ENCODE peak calls at places on chromosomes 2 and 18, in eight cellular contexts. D is psoas muscle, J is pancreas, R is kidney epithelial cell, I is astrocyte of the spinal cord, Y is ovary, L is HL-60, W is brain microvascular endothelial cell. S is an unnamed sample.

GRCh38 chr18:32907215-32907590 is 134.4 kb upstream of the KLHL14 start:
- DNase-seq in D (no peak), J (no peak), R (no peak), I (no peak), Y (no peak), L (no peak), W (no peak), S (no peak)

GRCh38 chr2:195049372-195050031 is 607.5 kb upstream of the SLC39A10 start:
- DNase-seq in D (no peak), J (no peak), R (no peak), I (peak; percentile 57), Y (no peak), L (no peak), W (no peak), S (no peak)

GRCh38 chr18:27861539-27861938 is 315.4 kb downstream of the CDH2 start:
- DNase-seq in D (no peak), J (no peak), R (no peak), I (no peak), Y (no peak), L (no peak), W (no peak), S (no peak)

GRCh38 chr2:130819226-130819914 is 17.3 kb upstream of the ARHGEF4 start:
- DNase-seq in D (no peak), J (no peak), R (no peak), I (no peak), Y (peak; percentile 45), L (no peak), W (no peak), S (no peak)

GRCh38 chr2:85826990-85827878 is 61.6 kb downstream of the ST3GAL5 start:
- DNase-seq in D (peak; percentile 79), J (peak; percentile 77), R (no peak), I (peak; percentile 53), Y (peak; percentile 89), L (peak; percentile 61), W (peak; percentile 56), S (no peak)

GRCh38 chr2:222690564-222691200 is 19.2 kb downstream of the MOGAT1 start:
- DNase-seq in D (peak; percentile 67), J (peak; percentile 76), R (no peak), I (peak; percentile 71), Y (peak; percentile 75), L (peak; percentile 85), W (peak; percentile 56), S (no peak)

GRCh38 chr2:48131503-48132293 is 225.4 kb upstream of the FBXO11 start:
- DNase-seq in D (no peak), J (no peak), R (no peak), I (peak; percentile 64), Y (no peak), L (no peak), W (peak; percentile 86), S (no peak)

GRCh38 chr2:114752425-114752824 is 310.0 kb downstream of the DPP10 start:
- DNase-seq in D (no peak), J (no peak), R (no peak), I (no peak), Y (no peak), L (no peak), W (no peak), S (no peak)

GRCh38 chr2:8484502-8485283 is 197.2 kb upstream of the ID2 start:
- DNase-seq in D (no peak), J (no peak), R (no peak), I (no peak), Y (no peak), L (no peak), W (no peak), S (no peak)

DNA sequence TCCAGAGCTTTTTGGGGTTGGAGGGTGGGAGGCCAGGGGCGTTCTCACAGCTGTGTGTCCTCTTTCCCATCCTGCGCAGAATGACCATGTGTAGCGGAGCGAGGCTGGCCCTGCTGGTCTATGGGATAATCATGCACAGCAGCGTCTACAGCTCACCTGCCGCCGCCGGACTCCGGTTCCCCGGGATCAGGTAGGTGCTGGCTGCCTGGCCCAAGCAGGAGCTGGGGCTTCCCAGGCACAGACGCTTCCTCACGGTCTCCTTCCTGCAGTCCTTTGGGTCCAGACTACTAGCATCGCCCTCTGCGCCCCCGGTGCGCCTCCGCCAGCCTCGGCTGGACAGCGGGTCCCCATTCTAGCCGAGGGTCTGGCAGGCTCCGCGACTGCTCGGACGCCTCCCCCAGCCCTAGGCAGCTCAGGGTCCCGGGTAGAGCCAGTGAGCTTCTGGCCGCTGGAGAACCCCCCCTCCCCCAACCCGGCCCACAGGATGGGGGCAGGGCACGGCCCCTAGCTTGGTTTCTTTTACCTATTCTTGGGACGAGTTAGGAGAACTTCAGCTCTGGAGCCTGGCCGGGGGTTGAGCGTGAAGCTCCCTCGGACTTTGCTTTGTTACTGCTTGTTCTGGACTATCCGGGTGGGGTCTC is 756 bp downstream of the ADCYAP1 start:
- DNase-seq in D (no peak), J (peak; percentile 15), R (no peak), I (no peak), Y (no peak), L (no peak), W (no peak), S (no peak)
- H3K4me3 ChIP-seq in D (no peak overlapping the region), J (no peak overlapping the region), R (no peak overlapping the region), I (no peak overlapping the region), Y (no peak overlapping the region), L (no peak overlapping the region), W (no peak overlapping the region), S (no peak overlapping the region)

DNA sequence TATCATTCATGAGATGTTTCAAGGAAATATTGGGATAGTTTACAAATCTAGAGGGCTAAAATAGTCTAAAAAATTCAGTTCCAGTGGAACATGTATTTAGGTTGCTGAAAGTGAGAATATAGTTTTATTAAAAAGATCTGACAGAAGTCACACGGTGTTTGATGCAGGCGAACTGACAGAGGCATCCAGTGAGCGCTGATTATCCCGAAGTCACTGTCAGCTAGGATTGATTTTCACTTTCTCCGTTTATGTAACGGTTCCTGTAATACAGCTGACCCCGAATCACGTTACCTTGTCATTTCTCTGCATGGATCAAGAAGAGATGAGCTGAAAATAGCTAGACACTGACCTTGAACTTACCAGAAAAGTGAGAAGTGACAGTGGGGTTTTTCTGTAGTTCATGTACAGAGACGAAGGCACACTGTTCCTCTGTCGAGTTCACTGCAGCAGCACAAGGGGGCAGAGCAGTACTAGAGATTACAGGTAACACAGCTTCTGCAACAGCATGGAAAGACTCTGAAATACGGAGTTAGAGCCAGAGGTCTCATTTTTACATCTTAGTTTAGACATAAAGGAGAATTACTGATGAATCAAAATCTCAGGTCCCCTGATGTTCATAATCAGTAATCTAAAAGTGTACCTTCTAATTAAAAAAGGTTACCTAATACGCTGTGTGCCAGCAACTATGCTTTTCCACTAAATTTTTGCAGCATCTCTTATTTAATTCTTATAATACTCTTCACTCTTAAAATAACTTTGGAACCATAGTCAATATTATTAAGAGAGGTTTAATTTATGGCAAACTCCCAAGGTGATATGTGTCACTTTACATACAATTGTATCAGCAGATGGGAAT is 33.0 kb downstream of the ARHGAP15 start:
- DNase-seq in D (peak; percentile 14), J (peak; percentile 22), R (peak; percentile 21), I (peak; percentile 45), Y (peak; percentile 43), L (peak; percentile 49), W (peak; percentile 24), S (no peak)
- TF ChIP-seq CTCF in D (peak; percentile 41), J (peak; percentile 18), R (peak; percentile 80), I (peak; percentile 77), Y (peak; percentile 40), L (no peak), W (peak; percentile 80), S (peak; percentile 46)

GRCh38 chr18:9506046-9506792 is 30.9 kb downstream of the RALBP1 start:
- DNase-seq in D (no peak), J (no peak), R (peak; percentile 1), I (peak; percentile 51), Y (no peak), L (no peak), W (no peak), S (no peak)
- H3K4me3 ChIP-seq in D (peak overlapping the region; percentile 13), J (no peak overlapping the region), R (no peak overlapping the region), I (no peak overlapping the region), Y (no peak overlapping the region), L (no peak overlapping the region), W (no peak overlapping the region), S (no peak overlapping the region)

DNA sequence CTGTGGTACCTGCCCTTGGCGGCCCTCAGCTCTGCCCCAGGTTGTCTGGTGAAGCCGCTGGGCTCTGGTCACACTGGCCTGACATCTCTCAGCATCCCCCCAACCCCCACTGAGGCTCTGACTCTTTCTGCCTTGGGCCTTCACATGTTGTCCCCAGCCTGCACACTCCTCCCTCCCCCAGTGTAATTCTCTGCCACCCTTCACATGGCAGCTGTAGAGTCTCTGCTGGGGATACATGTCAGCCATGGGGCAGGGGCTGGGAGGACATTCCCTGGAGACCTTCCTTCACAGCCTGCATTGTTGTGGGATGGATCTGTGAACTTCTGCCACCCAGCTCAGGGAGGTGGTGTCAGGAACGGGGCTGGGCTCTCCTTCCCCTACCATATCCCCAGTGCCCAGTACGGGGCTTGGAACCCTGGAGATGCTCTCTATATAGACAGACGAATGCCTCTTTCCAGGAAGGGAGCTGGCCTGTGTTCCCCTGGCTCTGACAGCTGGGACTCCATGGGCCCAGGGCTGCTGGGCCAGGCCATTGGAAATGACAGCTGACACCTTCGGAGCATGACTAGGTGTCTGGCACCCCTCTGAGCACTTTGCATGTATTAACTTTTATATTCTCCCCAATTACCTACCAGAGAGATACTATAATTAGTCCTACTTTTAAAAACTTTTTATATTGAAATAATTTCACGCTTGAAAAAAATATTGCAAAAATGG is 151.5 kb downstream of the INHBB start:
- DNase-seq in D (no peak), J (no peak), R (no peak), I (no peak), Y (no peak), L (no peak), W (no peak), S (no peak)
- TF ChIP-seq CTCF in D (no peak), J (no peak), R (no peak), I (no peak), Y (no peak), L (no peak), W (no peak), S (no peak)

GRCh38 chr2:60840880-60841279 is 40.5 kb upstream of the REL start:
- DNase-seq in D (no peak), J (no peak), R (no peak), I (no peak), Y (no peak), L (no peak), W (no peak), S (no peak)
- H3K4me3 ChIP-seq in D (no peak overlapping the region), J (no peak overlapping the region), R (no peak overlapping the region), I (no peak overlapping the region), Y (no peak overlapping the region), L (no peak overlapping the region), W (no peak overlapping the region), S (no peak overlapping the region)

DNA sequence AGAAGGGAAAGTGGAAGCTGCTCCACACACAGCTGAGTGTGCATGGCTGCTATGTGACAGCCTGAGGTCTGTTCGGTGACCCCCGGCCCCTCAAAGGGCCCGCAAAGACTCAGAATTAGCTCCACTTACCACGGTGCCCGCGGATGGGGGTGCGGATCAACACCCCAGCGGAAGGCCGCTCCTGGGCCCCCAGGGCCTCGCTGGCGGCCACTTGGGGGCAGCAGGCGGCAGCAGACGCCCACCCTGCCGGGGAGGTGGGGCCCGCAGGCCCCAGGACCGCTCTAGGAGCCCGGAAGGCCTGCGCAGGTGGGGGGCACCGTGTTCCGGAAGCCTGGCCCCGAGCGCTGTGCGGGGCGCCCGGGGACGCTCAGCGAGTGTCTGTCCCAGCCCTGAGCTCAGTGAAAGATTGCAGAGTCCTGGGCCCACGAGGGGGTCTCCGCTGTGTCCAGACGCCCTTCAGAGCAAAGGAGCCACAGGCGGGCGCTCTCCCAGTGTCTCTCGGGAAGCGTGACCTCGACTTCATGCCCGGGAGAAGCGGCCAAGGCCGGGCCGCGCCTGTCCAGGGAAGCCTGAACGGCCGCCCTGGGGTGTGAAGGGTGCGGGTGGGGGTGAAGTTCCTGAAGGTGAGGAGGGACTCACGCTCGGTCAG is 118.6 kb downstream of the VAPA start:
- DNase-seq in D (no peak), J (no peak), R (no peak), I (no peak), Y (peak; percentile 73), L (no peak), W (no peak), S (no peak)
- TF ChIP-seq CTCF in D (peak; percentile 28), J (peak; percentile 14), R (peak; percentile 22), I (peak; percentile 47), Y (peak; percentile 33), L (no peak), W (peak; percentile 50), S (peak; percentile 13)

GRCh38 chr2:143937563-143938346 is 582.2 kb downstream of the ZEB2 start:
- DNase-seq in D (no peak), J (no peak), R (no peak), I (no peak), Y (peak; percentile 57), L (peak; percentile 8), W (no peak), S (no peak)
- H3K4me3 ChIP-seq in D (peak overlapping the region; percentile 75), J (peak overlapping the region; percentile 9), R (peak overlapping the region; percentile 46), I (peak overlapping the region; percentile 47), Y (peak overlapping the region; percentile 49), L (peak overlapping the region; percentile 35), W (peak overlapping the region; percentile 59), S (peak overlapping the region; percentile 65)

S was measured in AG04449.